ENCODE peak calls at places on chromosomes 11 and 22, in four cellular contexts. A is uterus; Y is activated naive CD4-positive, alpha-beta T cell treated with anti-CD3 and anti-CD28 coated beads, Interleukin-2, amount 50 U/mL, for 16 hours; H is sigmoid colon. P is an unnamed sample.

GRCh38 chr11:47271961-47272661 is 2.2 kb downstream of the MADD start:
- DNase-seq in A (no peak), Y (no peak), H (no peak), P (peak)

GRCh38 chr11:46376258-46377050 is 5.0 kb upstream of the MDK start:
- DNase-seq in A (no peak), Y (no peak), H (no peak), P (no peak)

GRCh38 chr11:75576017-75576416 is 14.0 kb downstream of the SERPINH1 start:
- DNase-seq in A (no peak), Y (no peak), H (no peak), P (no peak)

GRCh38 chr22:42160830-42161696 is 30.5 kb upstream of the CYP2D6 start:
- DNase-seq in A (no peak), Y (no peak), H (no peak), P (no peak)

GRCh38 chr11:65900125-65900898 is at the start of gene FOSL1:
- DNase-seq in A (peak), Y (peak), H (peak), P (peak)

GRCh38 chr11:34585870-34586654 is 34.8 kb upstream of the EHF start:
- DNase-seq in A (no peak), Y (no peak), H (no peak), P (no peak)

GRCh38 chr11:107999759-108000455 is 8.8 kb upstream of the CUL5 start:
- DNase-seq in A (no peak), Y (peak), H (no peak), P (no peak)

GRCh38 chr11:106077609-106078517 is at the start of gene AASDHPPT:
- DNase-seq in A (peak), Y (no peak), H (no peak), P (no peak)

GRCh38 chr22:40400173-40400572 is 29.8 kb downstream of the SGSM3 start:
- DNase-seq in A (no peak), Y (no peak), H (no peak), P (no peak)

GRCh38 chr22:28883917-28884753 is 763 bp downstream of the ZNRF3 start:
- DNase-seq in A (peak), Y (peak), H (peak), P (no peak)

GRCh38 chr22:23547818-23548500 is 32.1 kb downstream of the IGLL1 start:
- DNase-seq in A (no peak), Y (no peak), H (peak), P (no peak)

GRCh38 chr11:95434489-95435057 is 203.6 kb upstream of the SESN3 start:
- DNase-seq in A (no peak), Y (no peak), H (no peak), P (no peak)

GRCh38 chr11:86955674-86956522 is 703 bp upstream of the FZD4 start:
- DNase-seq in A (peak), Y (peak), H (peak), P (peak)

GRCh38 chr11:10778217-10778970 is 27.3 kb downstream of the CTR9 start:
- DNase-seq in A (peak), Y (no peak), H (peak), P (peak)

GRCh38 chr11:93740802-93741093 is 547 bp downstream of the TAF1D start:
- DNase-seq in A (peak), Y (peak), H (peak), P (no peak)

GRCh38 chr22:23036684-23037428 is 33.5 kb upstream of the GNAZ start:
- DNase-seq in A (no peak), Y (no peak), H (no peak), P (no peak)

GRCh38 chr11:129331871-129332274 is 43.8 kb upstream of the BARX2 start:
- DNase-seq in A (peak), Y (peak), H (peak), P (peak)

GRCh38 chr22:35452810-35453743 is 53.1 kb downstream of the MCM5 start:
- DNase-seq in A (no peak), Y (no peak), H (no peak), P (no peak)

GRCh38 chr11:39435641-39436040 is 2023.8 kb downstream of the LRRC4C start:
- DNase-seq in A (no peak), Y (no peak), H (no peak), P (no peak)

GRCh38 chr11:16226245-16226644 is 130.1 kb downstream of the SOX6 start:
- DNase-seq in A (peak), Y (no peak), H (peak), P (peak)

GRCh38 chr11:19766206-19766605 is 53.6 kb downstream of the NAV2 start:
- DNase-seq in A (no peak), Y (no peak), H (no peak), P (no peak)

GRCh38 chr11:130553306-130553705 is 104.9 kb downstream of the ADAMTS15 start:
- DNase-seq in A (no peak), Y (no peak), H (no peak), P (no peak)

GRCh38 chr11:47943721-47944554 is 36.4 kb upstream of the PTPRJ start:
- DNase-seq in A (no peak), Y (no peak), H (no peak), P (no peak)

GRCh38 chr11:116454020-116454645 is 318.7 kb downstream of the BUD13 start:
- DNase-seq in A (peak), Y (no peak), H (peak), P (no peak)

GRCh38 chr11:10784229-10785145 is 24.2 kb downstream of the EIF4G2 start:
- DNase-seq in A (no peak), Y (no peak), H (no peak), P (no peak)

GRCh38 chr11:126359431-126360048 is 4.1 kb downstream of the ST3GAL4 start:
- DNase-seq in A (peak), Y (no peak), H (peak), P (peak)

GRCh38 chr11:69113226-69113625 is 42.5 kb upstream of the SMIM38 start:
- DNase-seq in A (no peak), Y (no peak), H (no peak), P (no peak)

GRCh38 chr11:69518081-69518950 is 36.9 kb downstream of the LINC01488 start:
- DNase-seq in A (no peak), Y (no peak), H (no peak), P (peak)

GRCh38 chr22:49026476-49027121 is 801.1 kb downstream of the BRD1 start:
- DNase-seq in A (no peak), Y (no peak), H (no peak), P (no peak)

P was measured in cardiac septum.